ENCODE peak calls at places on chromosome 12, in ten cellular contexts. L, E, Z, Y, A, Q, D, F, C and X are unnamed samples.

GRCh38 chr12:58296818-58297217 is 355.5 kb downstream of the ATP23 start:
- DNase-seq in Q (no peak), L (no peak), Y (no peak), C (no peak), E (no peak), D (no peak), F (no peak), A (no peak), Z (no peak), X (no peak)

GRCh38 chr12:14880890-14881453 is 4.7 kb downstream of the MGP start:
- DNase-seq in Y (no peak), L (no peak), A (no peak), C (no peak), Q (no peak), E (no peak), F (no peak), D (no peak), Z (no peak), X (no peak)

GRCh38 chr12:402127-402456 is 648 bp downstream of the CCDC77 start:
- DNase-seq in Y (no peak), C (no peak), F (no peak), E (no peak), Q (peak), D (no peak), A (peak), Z (no peak), L (no peak), X (no peak)

GRCh38 chr12:116606397-116606796 is 47.2 kb downstream of the MAP1LC3B2 start:
- DNase-seq in E (no peak), Z (no peak), A (no peak), Y (no peak), F (no peak), L (no peak), D (no peak), C (no peak), Q (no peak), X (no peak)

GRCh38 chr12:121580959-121581680 is at the start of gene KDM2B:
- DNase-seq in C (no peak), Z (peak), Y (peak), A (peak), L (no peak), D (no peak), Q (peak), E (no peak), F (no peak), X (no peak)

GRCh38 chr12:132170094-132170636 is 25.9 kb downstream of the NOC4L start:
- DNase-seq in L (peak), C (no peak), E (no peak), Y (peak), F (no peak), Q (no peak), A (peak), Z (no peak), D (peak), X (peak)

GRCh38 chr12:121400332-121401139 is 618 bp downstream of the RNF34 start:
- DNase-seq in D (peak), L (no peak), F (peak), C (no peak), A (peak), Q (peak), Z (peak), E (no peak), Y (peak), X (no peak)

GRCh38 chr12:6902448-6902847 is 2.2 kb upstream of the LRRC23 start:
- DNase-seq in Z (no peak), C (no peak), Y (no peak), Q (no peak), A (no peak), D (no peak), L (no peak), F (no peak), E (no peak), X (no peak)

GRCh38 chr12:72330291-72330690 is 58.1 kb downstream of the TRHDE start:
- DNase-seq in Z (no peak), Q (peak), A (peak), Y (no peak), E (no peak), F (no peak), L (no peak), D (peak), C (peak), X (peak)

GRCh38 chr12:29050503-29050902 is 98.6 kb upstream of the FAR2 start:
- DNase-seq in Z (no peak), F (no peak), Q (no peak), E (no peak), A (no peak), D (no peak), L (no peak), Y (no peak), C (no peak), X (no peak)

GRCh38 chr12:68759852-68760251 is 13.9 kb downstream of the SLC35E3 start:
- DNase-seq in A (no peak), Y (no peak), C (no peak), L (no peak), Z (no peak), Q (no peak), E (no peak), F (no peak), D (no peak), X (no peak)

GRCh38 chr12:9634177-9634803 is 26.6 kb upstream of the KLRB1 start:
- DNase-seq in D (no peak), F (no peak), E (no peak), Z (peak), C (no peak), Y (no peak), L (no peak), A (peak), Q (peak), X (peak)

GRCh38 chr12:80041071-80041470 is 58.3 kb upstream of the OTOGL start:
- DNase-seq in A (no peak), D (no peak), F (no peak), L (no peak), Q (no peak), C (no peak), E (no peak), Z (no peak), Y (no peak), X (no peak)

GRCh38 chr12:108802666-108803036 is 54.7 kb downstream of the SSH1 start:
- DNase-seq in F (no peak), Q (no peak), C (no peak), Y (no peak), A (peak), E (no peak), D (no peak), L (no peak), Z (no peak), X (no peak)

GRCh38 chr12:57124259-57124877 is 3.9 kb upstream of the LRP1 start:
- DNase-seq in Q (peak), A (peak), D (no peak), E (no peak), C (no peak), Y (peak), Z (peak), F (peak), L (no peak), X (peak)

GRCh38 chr12:120972870-120973543 is 5.3 kb upstream of the HNF1A start:
- DNase-seq in Q (no peak), A (no peak), Y (no peak), E (no peak), D (no peak), C (no peak), Z (no peak), L (no peak), F (no peak), X (no peak)

GRCh38 chr12:46628176-46628575 is 197.6 kb downstream of the SLC38A4 start:
- DNase-seq in Q (no peak), Z (no peak), D (no peak), E (no peak), F (no peak), L (no peak), C (no peak), A (no peak), Y (no peak), X (no peak)

GRCh38 chr12:113261847-113262470 is 40.7 kb downstream of the TPCN1 start:
- DNase-seq in C (no peak), Q (no peak), L (no peak), A (peak), F (no peak), Z (no peak), Y (no peak), D (peak), E (no peak), X (no peak)

DNA sequence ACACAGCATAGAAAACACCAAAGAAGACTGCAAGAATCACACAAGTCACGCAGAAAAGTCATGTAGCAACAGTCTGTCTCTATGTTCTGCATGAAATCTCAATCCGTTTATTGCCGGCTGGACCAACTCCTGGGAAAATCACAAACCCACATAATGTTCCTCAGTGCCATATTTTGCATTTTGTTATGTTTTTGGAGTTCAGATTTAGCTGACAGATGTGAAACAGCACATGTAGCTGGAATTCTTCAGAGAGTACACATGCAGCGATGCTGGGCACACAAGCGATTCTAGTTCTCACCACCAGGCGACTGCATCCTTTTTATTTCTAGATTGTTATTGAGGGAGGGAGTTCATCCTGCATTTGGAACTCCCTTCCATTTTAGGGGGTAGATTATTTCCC is 193.2 kb downstream of the APAF1 start:
- DNase-seq in L (no peak), C (no peak), D (no peak), E (no peak), Q (no peak), Z (no peak), F (no peak), Y (no peak), A (peak), X (peak)
- TF ChIP-seq CTCF in L (peak), C (peak), D (no peak), E (no peak), Q (peak), Z (no peak), F (peak), Y (peak), A (peak), X (peak)

DNA sequence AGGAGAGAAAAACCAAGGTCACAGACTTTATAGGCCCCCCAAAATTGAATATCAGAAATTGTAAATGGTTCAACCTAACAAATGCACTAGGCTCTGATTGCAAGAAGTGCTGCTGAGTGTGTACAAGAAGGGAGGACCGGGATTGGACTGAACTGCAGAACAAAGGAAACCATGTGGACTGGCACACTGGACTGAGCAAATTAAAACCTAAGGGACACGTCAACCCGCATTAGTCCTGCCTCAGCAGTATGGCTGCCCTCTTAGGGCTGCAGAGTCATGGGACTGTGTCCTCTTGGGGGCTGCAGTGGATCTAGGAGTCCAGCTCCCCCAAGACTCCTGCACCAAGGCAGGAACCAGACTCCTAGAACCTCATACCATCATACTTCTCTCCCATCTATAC is 872 bp upstream of the CISTR start:
- DNase-seq in D (no peak), L (no peak), E (no peak), A (no peak), F (no peak), Y (no peak), Q (no peak), C (no peak), Z (no peak), X (no peak)
- TF ChIP-seq CTCF in D (no peak), L (no peak), E (no peak), A (no peak), F (no peak), Y (no peak), Q (no peak), C (no peak), Z (no peak), X (no peak)

GRCh38 chr12:41269056-41269455 is 80.9 kb downstream of the PDZRN4 start:
- DNase-seq in Q (no peak), L (no peak), C (no peak), Y (no peak), F (no peak), A (no peak), Z (no peak), D (no peak), E (no peak), X (no peak)

GRCh38 chr12:41264281-41264680 is 76.2 kb downstream of the PDZRN4 start:
- DNase-seq in Y (no peak), Q (no peak), E (no peak), C (no peak), D (no peak), A (no peak), L (no peak), F (no peak), Z (no peak), X (no peak)
- TF ChIP-seq CTCF in Y (peak), Q (no peak), E (peak), C (peak), D (peak), A (peak), L (peak), F (peak), Z (peak), X (no peak)

DNA sequence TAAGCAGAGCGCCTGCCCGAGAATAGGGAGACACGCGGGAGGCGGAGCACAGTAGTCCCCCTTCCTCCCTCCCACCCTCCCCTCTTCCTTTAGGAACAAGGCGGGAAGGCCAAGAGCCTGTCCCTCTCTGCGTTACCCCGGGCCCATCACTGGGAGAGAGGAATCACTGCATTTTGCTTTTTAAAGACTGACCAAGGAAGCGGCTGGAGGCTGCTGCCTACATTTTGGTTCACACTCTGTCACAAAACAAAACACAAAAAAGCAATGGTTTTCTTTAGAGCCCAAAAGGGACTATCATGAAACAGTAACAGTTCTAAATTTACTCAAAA is 19.8 kb downstream of the STX2 start:
- DNase-seq in Z (no peak), E (no peak), F (no peak), Q (no peak), D (no peak), L (no peak), Y (no peak), A (no peak), C (no peak), X (no peak)
- TF ChIP-seq CTCF in Z (peak), E (no peak), F (no peak), Q (no peak), D (no peak), L (peak), Y (peak), A (no peak), C (no peak), X (no peak)

GRCh38 chr12:112012775-112013600 is at the start of the genes ERP29 and TMEM116:
- DNase-seq in Z (peak), A (peak), D (peak), F (peak), L (peak), Q (peak), Y (peak), E (peak), C (peak), X (peak)

GRCh38 chr12:112011685-112012084 is 1.3 kb downstream of the TMEM116 start:
- DNase-seq in Z (no peak), Q (no peak), C (no peak), E (no peak), Y (no peak), L (no peak), F (no peak), D (no peak), A (no peak), X (no peak)

GRCh38 chr12:112010415-112011344 is 2.3 kb downstream of the TMEM116 start:
- DNase-seq in Q (no peak), Y (no peak), Z (no peak), L (no peak), E (no peak), F (no peak), D (no peak), A (no peak), C (no peak), X (no peak)

GRCh38 chr12:112015938-112016337 is 2.7 kb downstream of the ERP29 start:
- DNase-seq in Z (no peak), D (no peak), E (no peak), L (no peak), Q (no peak), F (no peak), A (no peak), Y (no peak), C (no peak), X (no peak)

DNA sequence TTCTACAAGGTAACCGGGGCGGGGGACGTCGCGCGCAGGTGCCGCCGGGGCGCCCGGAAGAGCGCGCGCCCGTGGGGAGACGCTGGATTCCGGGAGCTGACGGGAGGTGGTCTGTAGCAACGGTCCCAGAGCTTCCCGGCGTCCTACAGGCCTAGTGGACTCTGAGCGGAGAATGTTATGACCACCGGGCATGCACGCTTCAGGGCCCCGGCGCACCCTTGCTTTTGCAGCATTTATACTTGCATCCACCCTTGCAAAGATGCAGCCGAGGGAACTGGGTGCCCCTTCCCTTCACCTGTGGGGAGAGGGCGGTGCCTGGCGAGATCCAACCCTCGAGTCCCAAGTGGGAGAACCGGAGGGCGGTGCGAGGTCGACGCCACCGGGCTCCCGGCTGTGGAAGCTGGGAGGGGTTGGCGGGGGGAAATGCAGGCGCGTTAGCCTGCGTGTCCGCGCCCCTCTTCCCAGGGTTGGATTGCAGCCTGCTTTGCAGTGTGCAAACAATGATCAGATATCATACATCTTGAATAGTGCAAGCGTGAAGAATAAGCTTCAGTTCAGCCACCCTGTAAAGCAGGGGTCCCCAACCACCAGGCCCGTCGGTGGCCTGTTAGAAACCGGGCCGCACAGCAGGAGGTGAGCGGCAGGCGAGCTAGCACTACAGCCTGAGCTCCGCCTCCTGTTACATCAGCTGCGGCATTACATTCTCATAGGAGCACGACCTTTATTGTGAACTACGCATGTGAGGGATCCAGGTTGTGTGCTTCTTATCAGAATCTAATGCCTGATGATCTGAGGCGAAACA is 576 bp downstream of the ERP29 start:
- DNase-seq in Q (peak), Z (peak), E (no peak), A (peak), L (peak), F (peak), Y (peak), D (peak), C (no peak), X (no peak)
- TF ChIP-seq CTCF in Q (no peak), Z (peak), E (peak), A (no peak), L (no peak), F (no peak), Y (peak), D (no peak), C (no peak), X (no peak)

GRCh38 chr12:65916991-65917676 is 92.9 kb downstream of the HMGA2 start:
- DNase-seq in L (no peak), F (no peak), C (no peak), Y (no peak), E (no peak), Z (no peak), Q (no peak), D (no peak), A (no peak), X (no peak)
- TF ChIP-seq CTCF in L (no peak), F (no peak), C (no peak), Y (no peak), E (no peak), Z (no peak), Q (no peak), D (no peak), A (no peak), X (no peak)

GRCh38 chr12:51676875-51677274 is 85.8 kb downstream of the SCN8A start:
- DNase-seq in Q (no peak), A (no peak), F (no peak), Y (no peak), C (no peak), Z (no peak), L (no peak), D (no peak), E (no peak), X (no peak)

GRCh38 chr12:51672334-51672733 is 81.3 kb downstream of the SCN8A start:
- DNase-seq in A (peak), Q (no peak), Y (no peak), F (no peak), Z (no peak), E (no peak), D (no peak), C (no peak), L (no peak), X (peak)

GRCh38 chr12:51675062-51675803 is 84.2 kb downstream of the SCN8A start:
- DNase-seq in E (no peak), Y (no peak), C (no peak), D (no peak), F (no peak), A (no peak), Z (no peak), L (no peak), Q (no peak), X (no peak)

GRCh38 chr12:51683763-51684357 is 92.8 kb downstream of the SCN8A start:
- DNase-seq in C (peak), Q (no peak), Z (no peak), A (peak), F (no peak), D (no peak), Y (no peak), E (no peak), L (no peak), X (peak)

DNA sequence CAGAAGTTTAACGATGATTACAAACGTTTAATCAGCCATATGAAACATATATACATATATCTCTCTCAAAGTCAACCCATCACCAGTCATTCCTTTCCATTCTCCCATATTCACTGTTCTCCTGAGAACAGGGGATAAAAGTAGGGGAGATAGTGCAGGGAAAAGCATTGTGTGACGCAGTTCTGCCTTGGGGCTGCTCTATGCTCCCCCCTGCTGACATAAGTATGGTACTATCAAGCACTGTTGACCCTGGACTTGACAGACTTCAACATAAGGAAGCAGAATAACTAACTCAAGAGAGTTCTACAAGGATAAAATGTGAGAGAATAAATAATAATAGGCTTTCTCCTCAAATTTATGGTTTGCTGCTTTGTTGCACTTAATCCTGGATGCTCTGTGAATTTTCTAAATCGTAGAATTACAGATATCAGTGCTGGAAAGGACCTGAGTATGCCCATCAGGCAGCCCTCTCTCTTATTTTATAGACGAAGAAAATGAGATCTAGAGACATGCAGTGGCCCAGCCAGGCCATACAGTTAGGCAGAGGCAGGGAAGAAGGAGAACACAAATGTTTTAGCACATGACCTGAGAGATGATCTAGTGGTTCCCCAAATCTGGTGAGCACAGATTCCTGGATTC is 87.2 kb downstream of the SCN8A start:
- DNase-seq in L (no peak), C (peak), D (no peak), Q (peak), E (no peak), Y (no peak), F (peak), A (peak), Z (peak), X (peak)
- TF ChIP-seq CTCF in L (peak), C (peak), D (peak), Q (peak), E (no peak), Y (peak), F (peak), A (peak), Z (peak), X (peak)

GRCh38 chr12:98154850-98155249 is 360.5 kb upstream of the TMPO start:
- DNase-seq in Y (no peak), C (no peak), D (no peak), E (peak), Q (peak), A (no peak), F (peak), Z (no peak), L (no peak), X (peak)
- TF ChIP-seq CTCF in Y (peak), C (no peak), D (peak), E (peak), Q (peak), A (no peak), F (peak), Z (no peak), L (peak), X (peak)